ENCODE peak calls at places on chromosomes 5 and 9, in five cellular contexts. One of them, this sample, is unnamed.

GRCh38 chr5:31692561-31693221 is 53.8 kb downstream of the PDZD2 start:
- DNase-seq in NB4: no peak
- DNase-seq in foreskin fibroblast: no peak
- DNase-seq in kidney epithelial cell: no peak
- DNase-seq in cardiac fibroblast: no peak
- DNase-seq in this sample: no peak

GRCh38 chr9:98248737-98249474 is 6.5 kb downstream of the TBC1D2 start:
- DNase-seq in NB4: peak; percentile 94
- DNase-seq in foreskin fibroblast: peak; percentile 92
- DNase-seq in kidney epithelial cell: peak; percentile 93
- DNase-seq in cardiac fibroblast: peak; percentile 98
- DNase-seq in this sample: peak; percentile 96

GRCh38 chr5:160030631-160031377 is 21.9 kb downstream of the TTC1 start:
- DNase-seq in cardiac fibroblast: no peak
- DNase-seq in foreskin fibroblast: no peak
- DNase-seq in kidney epithelial cell: no peak
- DNase-seq in NB4: no peak
- DNase-seq in this sample: no peak

GRCh38 chr5:143826909-143827514 is 15.1 kb downstream of the HMHB1 start:
- DNase-seq in foreskin fibroblast: no peak
- DNase-seq in cardiac fibroblast: no peak
- DNase-seq in kidney epithelial cell: peak; percentile 10
- DNase-seq in NB4: no peak
- DNase-seq in this sample: no peak

GRCh38 chr5:1118738-1119137 is 6.9 kb upstream of the SLC12A7 start:
- DNase-seq in NB4: peak; percentile 60
- DNase-seq in cardiac fibroblast: no peak
- DNase-seq in kidney epithelial cell: no peak
- DNase-seq in foreskin fibroblast: no peak
- DNase-seq in this sample: no peak

GRCh38 chr5:61657010-61657409 is 325.0 kb downstream of the ZSWIM6 start:
- DNase-seq in NB4: no peak
- DNase-seq in cardiac fibroblast: no peak
- DNase-seq in foreskin fibroblast: no peak
- DNase-seq in kidney epithelial cell: no peak
- DNase-seq in this sample: no peak

GRCh38 chr5:1728846-1729245 is 70.8 kb downstream of the MRPL36 start:
- DNase-seq in cardiac fibroblast: no peak
- DNase-seq in NB4: no peak
- DNase-seq in foreskin fibroblast: no peak
- DNase-seq in kidney epithelial cell: no peak
- DNase-seq in this sample: peak; percentile 5

GRCh38 chr5:74736759-74737158 is 30.2 kb downstream of the GFM2 start:
- DNase-seq in NB4: no peak
- DNase-seq in kidney epithelial cell: no peak
- DNase-seq in cardiac fibroblast: no peak
- DNase-seq in foreskin fibroblast: no peak
- DNase-seq in this sample: no peak

GRCh38 chr9:69657269-69657668 is 14.9 kb downstream of the APBA1 start:
- DNase-seq in NB4: no peak
- DNase-seq in foreskin fibroblast: peak; percentile 27
- DNase-seq in kidney epithelial cell: no peak
- DNase-seq in cardiac fibroblast: no peak
- DNase-seq in this sample: no peak

GRCh38 chr9:136305822-136306690 is 2.2 kb upstream of the CCDC187 start:
- DNase-seq in kidney epithelial cell: no peak
- DNase-seq in NB4: peak; percentile 57
- DNase-seq in foreskin fibroblast: no peak
- DNase-seq in cardiac fibroblast: no peak
- DNase-seq in this sample: no peak

GRCh38 chr5:108212775-108213346 is 169.0 kb downstream of the FBXL17 start:
- DNase-seq in NB4: no peak
- DNase-seq in foreskin fibroblast: peak; percentile 6
- DNase-seq in cardiac fibroblast: peak; percentile 13
- DNase-seq in kidney epithelial cell: peak; percentile 4
- DNase-seq in this sample: no peak

GRCh38 chr5:57692582-57693487 is 210.2 kb upstream of the ACTBL2 start:
- DNase-seq in NB4: peak; percentile 65
- DNase-seq in foreskin fibroblast: peak; percentile 95
- DNase-seq in kidney epithelial cell: peak; percentile 89
- DNase-seq in cardiac fibroblast: peak; percentile 94
- DNase-seq in this sample: no peak

GRCh38 chr9:130480673-130481072 is 35.9 kb downstream of the ASS1 start:
- DNase-seq in foreskin fibroblast: no peak
- DNase-seq in cardiac fibroblast: no peak
- DNase-seq in kidney epithelial cell: no peak
- DNase-seq in NB4: no peak
- DNase-seq in this sample: no peak

GRCh38 chr5:43227655-43228054 is 35.6 kb downstream of the NIM1K start:
- DNase-seq in NB4: peak; percentile 37
- DNase-seq in foreskin fibroblast: peak; percentile 27
- DNase-seq in kidney epithelial cell: no peak
- DNase-seq in cardiac fibroblast: peak; percentile 79
- DNase-seq in this sample: no peak

GRCh38 chr9:78515108-78515507 is 218.2 kb downstream of the PSAT1 start:
- DNase-seq in NB4: no peak
- DNase-seq in cardiac fibroblast: no peak
- DNase-seq in foreskin fibroblast: no peak
- DNase-seq in kidney epithelial cell: no peak
- DNase-seq in this sample: no peak

GRCh38 chr5:35430381-35431162 is 187.1 kb upstream of the SPEF2 start:
- DNase-seq in cardiac fibroblast: no peak
- DNase-seq in foreskin fibroblast: no peak
- DNase-seq in NB4: no peak
- DNase-seq in kidney epithelial cell: no peak
- DNase-seq in this sample: no peak

GRCh38 chr9:112971415-112971814 is 40.6 kb downstream of the ZNF883 start:
- DNase-seq in NB4: peak; percentile 70
- DNase-seq in cardiac fibroblast: peak; percentile 12
- DNase-seq in kidney epithelial cell: no peak
- DNase-seq in foreskin fibroblast: no peak
- DNase-seq in this sample: no peak
- TF ChIP-seq CTCF in NB4: peak; percentile 68
- TF ChIP-seq CTCF in cardiac fibroblast: peak; percentile 31
- TF ChIP-seq CTCF in kidney epithelial cell: peak; percentile 25
- TF ChIP-seq CTCF in foreskin fibroblast: no peak
- TF ChIP-seq CTCF in this sample: peak; percentile 43

DNA sequence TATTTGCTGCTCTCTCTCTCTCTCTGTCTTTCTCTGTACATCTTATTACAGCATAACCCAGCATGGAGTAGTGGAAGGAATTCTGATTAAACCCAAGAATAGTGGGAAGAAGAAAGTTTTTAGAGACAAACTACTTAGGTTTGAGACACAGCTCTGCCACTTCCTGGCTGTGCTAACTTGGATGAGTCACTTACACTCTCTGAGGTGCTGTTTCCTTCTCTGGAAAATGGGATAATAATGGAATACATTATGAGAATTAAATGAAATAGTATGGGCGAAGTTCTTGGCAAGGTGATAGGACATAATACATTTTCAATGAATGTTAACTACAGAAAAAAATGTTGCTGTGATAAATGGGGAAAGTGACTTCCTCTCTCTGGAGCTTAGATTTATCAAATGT is 27.4 kb downstream of the KIF4B start:
- DNase-seq in cardiac fibroblast: peak; percentile 5
- DNase-seq in foreskin fibroblast: no peak
- DNase-seq in kidney epithelial cell: no peak
- DNase-seq in NB4: no peak
- DNase-seq in this sample: no peak
- TF ChIP-seq CTCF in cardiac fibroblast: no peak
- TF ChIP-seq CTCF in foreskin fibroblast: no peak
- TF ChIP-seq CTCF in kidney epithelial cell: no peak
- TF ChIP-seq CTCF in NB4: no peak
- TF ChIP-seq CTCF in this sample: no peak

GRCh38 chr9:37370282-37370681 is 52.2 kb upstream of the GRHPR start:
- DNase-seq in foreskin fibroblast: no peak
- DNase-seq in kidney epithelial cell: no peak
- DNase-seq in NB4: no peak
- DNase-seq in cardiac fibroblast: no peak
- DNase-seq in this sample: no peak

GRCh38 chr9:37371565-37372464 is 50.7 kb upstream of the GRHPR start:
- DNase-seq in NB4: peak; percentile 24
- DNase-seq in foreskin fibroblast: no peak
- DNase-seq in kidney epithelial cell: no peak
- DNase-seq in cardiac fibroblast: peak; percentile 86
- DNase-seq in this sample: no peak

GRCh38 chr9:37369671-37370070 is 52.8 kb upstream of the GRHPR start:
- DNase-seq in NB4: no peak
- DNase-seq in kidney epithelial cell: no peak
- DNase-seq in foreskin fibroblast: no peak
- DNase-seq in cardiac fibroblast: no peak
- DNase-seq in this sample: no peak

GRCh38 chr9:37372839-37373238 is 49.7 kb upstream of the GRHPR start:
- DNase-seq in foreskin fibroblast: no peak
- DNase-seq in cardiac fibroblast: no peak
- DNase-seq in kidney epithelial cell: no peak
- DNase-seq in NB4: no peak
- DNase-seq in this sample: no peak

GRCh38 chr9:37370968-37371563 is 51.4 kb upstream of the GRHPR start:
- DNase-seq in kidney epithelial cell: no peak
- DNase-seq in foreskin fibroblast: no peak
- DNase-seq in cardiac fibroblast: no peak
- DNase-seq in NB4: peak; percentile 7
- DNase-seq in this sample: no peak
- TF ChIP-seq CTCF in kidney epithelial cell: no peak
- TF ChIP-seq CTCF in foreskin fibroblast: no peak
- TF ChIP-seq CTCF in cardiac fibroblast: no peak
- TF ChIP-seq CTCF in NB4: no peak
- TF ChIP-seq CTCF in this sample: no peak

GRCh38 chr5:155049569-155050383 is 36.2 kb downstream of the KIF4B start:
- DNase-seq in NB4: peak; percentile 22
- DNase-seq in cardiac fibroblast: peak; percentile 7
- DNase-seq in foreskin fibroblast: no peak
- DNase-seq in kidney epithelial cell: no peak
- DNase-seq in this sample: no peak
- TF ChIP-seq CTCF in NB4: peak; percentile 36
- TF ChIP-seq CTCF in cardiac fibroblast: peak; percentile 48
- TF ChIP-seq CTCF in foreskin fibroblast: no peak
- TF ChIP-seq CTCF in kidney epithelial cell: peak; percentile 33
- TF ChIP-seq CTCF in this sample: no peak

DNA sequence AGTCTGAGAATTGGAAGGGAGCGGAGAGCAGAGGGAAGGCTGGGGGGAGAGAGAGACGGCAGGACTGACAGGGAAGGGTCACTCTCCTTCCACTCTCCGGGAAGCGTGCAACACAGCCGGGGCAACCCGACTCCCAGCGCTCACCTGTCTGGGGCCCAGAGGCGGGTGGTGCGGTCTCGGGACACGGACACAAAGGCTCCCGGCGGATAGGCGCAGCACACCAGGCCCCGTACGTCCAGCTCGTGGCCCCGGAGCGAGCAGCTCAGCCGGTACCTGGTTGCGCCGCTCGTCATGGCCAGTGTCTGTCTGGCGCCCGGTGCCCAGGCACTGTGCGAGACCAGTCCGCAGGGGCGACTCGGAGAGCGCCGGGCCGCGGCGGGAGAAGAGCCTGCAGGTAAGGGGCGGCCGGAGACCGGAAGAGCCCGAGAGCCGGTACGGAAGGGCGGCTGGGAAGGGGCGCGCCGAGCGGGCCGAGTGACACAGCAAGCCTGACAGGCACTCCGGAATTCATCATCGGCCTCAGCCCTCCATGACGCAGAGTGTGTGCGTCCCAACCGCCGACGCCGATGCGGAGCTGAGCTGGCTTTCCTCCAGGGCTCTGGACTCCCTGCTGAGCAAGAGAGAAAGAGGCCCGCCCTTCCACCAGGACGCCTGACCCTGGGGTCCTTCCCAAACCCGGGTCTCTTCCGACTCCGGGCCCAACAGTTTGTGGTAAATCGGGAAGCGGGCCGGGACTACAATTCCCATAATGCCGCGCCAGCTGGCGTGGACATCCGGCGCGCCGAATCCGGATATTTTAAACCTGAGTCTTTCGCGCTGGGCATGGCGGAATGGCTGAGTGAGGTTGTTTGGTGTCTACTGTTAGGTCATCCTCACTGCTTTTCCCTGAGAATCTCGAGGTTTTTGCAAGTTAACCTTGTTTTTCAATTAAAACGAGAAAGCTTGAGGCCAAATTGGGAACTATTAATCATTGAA is at the start of gene PLAA:
- DNase-seq in NB4: peak; percentile 99
- DNase-seq in kidney epithelial cell: peak; percentile 64
- DNase-seq in cardiac fibroblast: peak; percentile 94
- DNase-seq in foreskin fibroblast: peak; percentile 88
- DNase-seq in this sample: peak; percentile 89
- TF ChIP-seq CTCF in NB4: no peak
- TF ChIP-seq CTCF in kidney epithelial cell: peak; percentile 3
- TF ChIP-seq CTCF in cardiac fibroblast: no peak
- TF ChIP-seq CTCF in foreskin fibroblast: no peak
- TF ChIP-seq CTCF in this sample: no peak

DNA sequence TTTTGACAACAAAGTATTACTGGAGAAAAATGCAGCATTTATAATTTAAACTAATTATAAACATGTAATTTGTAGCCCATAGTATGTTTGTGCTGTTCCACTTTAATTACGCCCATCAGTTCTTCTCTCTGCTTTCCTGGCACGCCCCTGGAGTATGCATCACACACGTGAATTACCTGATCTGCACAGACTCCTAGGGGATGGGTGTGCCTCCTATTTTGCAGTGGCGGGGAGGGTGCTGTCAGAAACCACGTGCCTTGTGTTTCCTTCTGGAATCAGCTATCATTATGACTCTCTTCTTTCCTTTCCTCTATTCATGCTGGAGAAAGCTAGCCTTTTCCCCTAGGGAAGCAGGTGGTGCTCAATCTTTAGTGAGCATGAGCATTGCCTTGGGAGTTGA is 43.3 kb downstream of the RPS23 start:
- DNase-seq in kidney epithelial cell: no peak
- DNase-seq in NB4: no peak
- DNase-seq in foreskin fibroblast: no peak
- DNase-seq in cardiac fibroblast: no peak
- DNase-seq in this sample: no peak
- TF ChIP-seq CTCF in kidney epithelial cell: no peak
- TF ChIP-seq CTCF in NB4: no peak
- TF ChIP-seq CTCF in foreskin fibroblast: no peak
- TF ChIP-seq CTCF in cardiac fibroblast: no peak
- TF ChIP-seq CTCF in this sample: no peak